ENCODE peak calls at places on chromosome 20, in four cellular contexts. P is K562, S is HepG2, I is GM12878. Z is an unnamed sample.

GRCh38 chr20:22567944-22568871 is 16.2 kb downstream of the FOXA2 start:
- DNase-seq in P (no peak), S (no peak), I (no peak), Z (no peak)

GRCh38 chr20:23245553-23246128 is 105.0 kb upstream of the NXT1 start:
- DNase-seq in P (peak; percentile 53), S (peak; percentile 52), I (peak; percentile 48), Z (peak; percentile 51)

GRCh38 chr20:61414455-61414991 is 162.5 kb downstream of the CDH4 start:
- DNase-seq in P (no peak), S (no peak), I (no peak), Z (no peak)

GRCh38 chr20:45911486-45912343 is at the start of gene PLTP:
- DNase-seq in P (peak; percentile 45), S (no peak), I (no peak), Z (no peak)

GRCh38 chr20:35342154-35342769 is 50.0 kb upstream of the FAM83C start:
- DNase-seq in P (no peak), S (no peak), I (no peak), Z (no peak)

GRCh38 chr20:44993343-44993742 is 27.0 kb downstream of the STK4 start:
- DNase-seq in P (no peak), S (no peak), I (no peak), Z (no peak)

GRCh38 chr20:41865938-41866337 is 247.8 kb upstream of the CHD6 start:
- DNase-seq in P (no peak), S (no peak), I (no peak), Z (no peak)

GRCh38 chr20:58982406-58983114 is 1.5 kb downstream of the NELFCD start:
- DNase-seq in P (no peak), S (no peak), I (no peak), Z (no peak)

GRCh38 chr20:43914697-43915208 is at the start of gene TOX2:
- DNase-seq in P (peak; percentile 87), S (no peak), I (no peak), Z (peak; percentile 84)

GRCh38 chr20:45934046-45934586 is 367 bp upstream of the PCIF1 start:
- DNase-seq in P (peak; percentile 68), S (no peak), I (no peak), Z (peak; percentile 54)

GRCh38 chr20:41618807-41619294 is 674 bp upstream of the CHD6 start:
- DNase-seq in P (no peak), S (no peak), I (no peak), Z (no peak)

GRCh38 chr20:7773511-7773910 is 166.7 kb downstream of the HAO1 start:
- DNase-seq in P (no peak), S (no peak), I (no peak), Z (no peak)

GRCh38 chr20:10430000-10430466 is 4.0 kb downstream of the MKKS start:
- DNase-seq in P (no peak), S (peak; percentile 80), I (no peak), Z (no peak)

GRCh38 chr20:31476648-31477220 is 1.6 kb downstream of the REM1 start:
- DNase-seq in P (no peak), S (no peak), I (no peak), Z (no peak)

GRCh38 chr20:48708116-48708515 is 119.7 kb downstream of the PREX1 start:
- DNase-seq in P (no peak), S (no peak), I (no peak), Z (no peak)

GRCh38 chr20:531608-532007 is 12.0 kb downstream of the CSNK2A1 start:
- DNase-seq in P (no peak), S (peak; percentile 50), I (no peak), Z (no peak)

GRCh38 chr20:33783818-33784217 is 27.3 kb upstream of the CHMP4B start:
- DNase-seq in P (no peak), S (no peak), I (no peak), Z (no peak)

GRCh38 chr20:13101701-13102100 is 92.9 kb downstream of the SPTLC3 start:
- DNase-seq in P (no peak), S (no peak), I (no peak), Z (no peak)

GRCh38 chr20:33653900-33654596 is 8.1 kb upstream of the C20orf144 start:
- DNase-seq in P (no peak), S (no peak), I (no peak), Z (no peak)

GRCh38 chr20:32336918-32337347 is 21.2 kb upstream of the ASXL1 start:
- DNase-seq in P (peak; percentile 38), S (peak; percentile 86), I (no peak), Z (peak; percentile 33)

GRCh38 chr20:2693996-2694471 is 1.5 kb downstream of the EBF4 start:
- DNase-seq in P (no peak), S (no peak), I (no peak), Z (no peak)

GRCh38 chr20:16759161-16759523 is 11.0 kb downstream of the OTOR start:
- DNase-seq in P (no peak), S (no peak), I (no peak), Z (no peak)

GRCh38 chr20:60600036-60600435 is 641.8 kb downstream of the CDH26 start:
- DNase-seq in P (no peak), S (no peak), I (no peak), Z (no peak)

GRCh38 chr20:59040682-59041081 is 1.9 kb downstream of the PRELID3B start:
- DNase-seq in P (no peak), S (no peak), I (no peak), Z (no peak)

GRCh38 chr20:49937023-49937929 is 1.1 kb downstream of the RNF114 start:
- DNase-seq in P (no peak), S (no peak), I (no peak), Z (peak; percentile 20)

GRCh38 chr20:11387189-11387754 is 530.4 kb upstream of the BTBD3 start:
- DNase-seq in P (no peak), S (no peak), I (no peak), Z (no peak)

GRCh38 chr20:47205577-47206123 is 150.8 kb downstream of the ZMYND8 start:
- DNase-seq in P (peak; percentile 66), S (peak; percentile 78), I (peak; percentile 31), Z (peak; percentile 72)

GRCh38 chr20:59175861-59176260 is 12.2 kb downstream of the ZNF831 start:
- DNase-seq in P (no peak), S (no peak), I (no peak), Z (no peak)

DNA sequence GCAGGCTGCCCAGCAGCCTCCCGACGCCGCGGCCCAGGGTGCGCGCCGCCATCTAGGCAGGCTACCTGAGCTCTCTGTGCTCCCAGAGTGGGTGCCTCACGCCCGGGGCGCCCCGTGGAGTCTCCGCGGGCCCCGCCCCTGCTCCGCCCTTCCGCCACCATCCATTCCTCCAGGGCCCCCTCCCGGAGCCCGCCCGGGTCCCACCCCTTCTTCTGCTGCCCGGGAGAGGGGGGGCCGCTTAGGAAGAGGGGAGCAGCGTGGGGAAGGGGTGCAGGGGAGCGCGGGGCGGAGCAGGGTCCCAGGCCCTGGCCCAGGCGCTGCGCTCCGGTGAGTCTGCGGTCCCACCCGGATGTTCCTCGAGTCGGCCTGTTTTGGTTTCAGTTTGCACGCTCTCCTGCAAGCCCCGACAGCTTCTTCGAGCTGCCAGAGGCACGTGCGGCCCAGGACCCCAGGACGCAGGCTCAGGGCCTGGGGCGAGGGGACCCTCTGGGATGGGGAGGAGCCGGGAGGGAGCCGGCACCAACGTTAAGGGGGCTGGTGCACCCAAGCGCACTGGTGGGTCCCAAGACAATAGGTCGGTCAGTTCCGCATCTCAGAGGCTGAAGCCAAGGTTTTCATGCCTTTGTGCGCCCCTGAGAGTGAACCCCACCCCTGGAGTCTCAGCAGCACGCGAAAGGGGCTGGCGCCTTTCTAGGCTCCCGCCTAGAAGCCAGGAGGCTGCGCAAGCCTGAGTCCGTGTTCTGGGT is at the start of gene ACSS1:
- DNase-seq in P (peak; percentile 62), S (no peak), I (peak; percentile 62), Z (peak; percentile 38)
- TF ChIP-seq FOXK2 in P (no peak), S (no peak), I (peak; percentile 30), Z (no peak)

GRCh38 chr20:36653456-36653855 is 7.5 kb upstream of the SLA2 start:
- DNase-seq in P (no peak), S (no peak), I (no peak), Z (no peak)
- TF ChIP-seq FOXK2 in P (no peak), S (no peak), I (no peak), Z (no peak)

GRCh38 chr20:56391037-56391436 is 978 bp downstream of the AURKA start:
- DNase-seq in P (no peak), S (no peak), I (no peak), Z (no peak)

GRCh38 chr20:56393653-56394052 is 1.2 kb downstream of the CSTF1 start:
- DNase-seq in P (no peak), S (no peak), I (no peak), Z (no peak)

GRCh38 chr20:56392282-56393132 is at the start of gene CSTF1:
- DNase-seq in P (peak; percentile 100), S (peak; percentile 100), I (peak; percentile 97), Z (peak; percentile 100)

GRCh38 chr20:56393133-56393472 is 658 bp downstream of the CSTF1 start:
- DNase-seq in P (no peak), S (no peak), I (no peak), Z (no peak)

GRCh38 chr20:56391596-56392281 is at the start of gene AURKA:
- DNase-seq in P (no peak), S (peak; percentile 24), I (no peak), Z (peak; percentile 11)
- TF ChIP-seq FOXK2 in P (no peak), S (no peak), I (no peak), Z (no peak)

GRCh38 chr20:21395039-21395665 is 2.2 kb downstream of the NKX2-4 start:
- DNase-seq in P (no peak), S (no peak), I (no peak), Z (no peak)

GRCh38 chr20:21396921-21397340 is 395 bp downstream of the NKX2-4 start:
- DNase-seq in P (no peak), S (no peak), I (no peak), Z (peak; percentile 40)

GRCh38 chr20:21396045-21396893 is 1.1 kb downstream of the NKX2-4 start:
- DNase-seq in P (no peak), S (no peak), I (no peak), Z (no peak)

GRCh38 chr20:21394120-21394519 is 3.2 kb downstream of the NKX2-4 start:
- DNase-seq in P (no peak), S (no peak), I (no peak), Z (no peak)

GRCh38 chr20:21395666-21396044 is 1.7 kb downstream of the NKX2-4 start:
- DNase-seq in P (no peak), S (no peak), I (no peak), Z (no peak)
- TF ChIP-seq FOXK2 in P (no peak), S (no peak), I (no peak), Z (no peak)

DNA sequence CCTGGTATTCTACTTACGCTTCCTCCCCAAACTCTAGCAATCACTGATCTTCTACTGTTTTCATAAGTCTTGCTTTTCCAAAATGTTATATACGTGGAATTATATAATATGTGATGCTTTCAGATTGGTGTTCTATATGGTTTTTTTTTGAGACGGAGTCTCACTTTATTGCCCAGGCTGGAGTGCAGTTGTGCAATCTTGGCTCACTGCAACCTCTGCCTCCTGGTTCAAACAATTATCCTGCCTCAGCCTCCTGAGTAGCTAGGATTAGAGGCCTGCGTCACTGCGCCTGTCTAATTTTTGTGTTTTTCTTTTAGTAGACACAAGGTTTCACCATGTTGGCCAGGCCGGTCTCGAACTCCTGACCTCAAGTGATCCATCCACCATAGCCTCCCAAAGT is 10.9 kb upstream of the FAM83D start:
- DNase-seq in P (no peak), S (no peak), I (no peak), Z (no peak)
- TF ChIP-seq FOXK2 in P (no peak), S (no peak), I (no peak), Z (no peak)

GRCh38 chr20:18585134-18585533 is 2.7 kb upstream of the DTD1 start:
- DNase-seq in P (no peak), S (peak; percentile 86), I (no peak), Z (no peak)
- TF ChIP-seq FOXK2 in P (no peak), S (no peak), I (no peak), Z (no peak)

GRCh38 chr20:25223765-25224720 is 23.8 kb upstream of the PYGB start:
- DNase-seq in P (peak; percentile 3), S (no peak), I (no peak), Z (no peak)
- TF ChIP-seq FOXK2 in P (no peak), S (no peak), I (no peak), Z (no peak)